ENCODE peak calls at places on chromosomes 11 and 22, in five cellular contexts. H is OCI-LY7, Y is GM23248, T is HCT116, P is PC-3. X is an unnamed sample.

GRCh38 chr11:8258289-8258688 is 5.4 kb downstream of the LMO1 start:
- DNase-seq in H (no peak), Y (peak; percentile 30), T (no peak), P (no peak), X (no peak)

GRCh38 chr22:50656122-50657070 is 16.2 kb upstream of the SHANK3 start:
- DNase-seq in H (no peak), Y (peak; percentile 72), T (no peak), P (peak; percentile 73), X (no peak)

GRCh38 chr11:96045622-96046456 is 121.9 kb upstream of the MTMR2 start:
- DNase-seq in H (no peak), Y (peak; percentile 87), T (no peak), P (no peak), X (peak; percentile 55)

GRCh38 chr11:26065944-26066343 is 266.0 kb upstream of the ANO3 start:
- DNase-seq in H (no peak), Y (no peak), T (no peak), P (no peak), X (no peak)

GRCh38 chr11:110939471-110939870 is 227.2 kb upstream of the ARHGAP20 start:
- DNase-seq in H (no peak), Y (peak; percentile 6), T (no peak), P (no peak), X (no peak)

GRCh38 chr22:32859743-32860142 is 58.2 kb downstream of the TIMP3 start:
- DNase-seq in H (no peak), Y (peak; percentile 15), T (no peak), P (no peak), X (no peak)

GRCh38 chr11:117143390-117143789 is 697 bp upstream of the PAFAH1B2 start:
- DNase-seq in H (peak; percentile 55), Y (peak; percentile 78), T (no peak), P (peak; percentile 68), X (peak; percentile 57)

GRCh38 chr11:57568330-57568766 is 876 bp upstream of the UBE2L6 start:
- DNase-seq in H (no peak), Y (no peak), T (peak; percentile 56), P (peak; percentile 87), X (no peak)

GRCh38 chr22:37077802-37078448 is 26.4 kb downstream of the KCTD17 start:
- DNase-seq in H (peak; percentile 68), Y (peak; percentile 54), T (peak; percentile 26), P (peak; percentile 58), X (peak; percentile 78)

GRCh38 chr11:8081591-8082021 is 595 bp downstream of the TUB start:
- DNase-seq in H (no peak), Y (peak; percentile 69), T (no peak), P (no peak), X (peak; percentile 37)

DNA sequence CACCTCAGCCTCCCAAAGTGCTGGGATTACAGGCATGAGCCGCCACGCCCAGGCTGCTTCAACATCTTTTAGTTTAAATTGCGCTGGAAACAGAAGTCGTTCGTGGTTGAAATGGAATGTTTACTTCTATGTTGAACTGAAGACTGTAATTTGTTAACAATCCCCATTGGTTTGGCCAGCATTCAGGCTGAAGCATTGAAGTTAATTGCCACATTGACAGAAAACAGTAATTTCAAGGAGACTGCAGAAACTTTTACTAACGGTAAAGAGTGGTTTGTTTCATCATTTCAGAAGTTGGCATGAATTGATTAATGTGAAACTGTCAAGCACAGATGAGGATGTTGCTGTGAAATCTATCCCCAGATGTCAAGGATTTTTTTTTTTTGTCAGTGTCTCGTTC is 14.2 kb downstream of the AP5B1 start:
- DNase-seq in H (no peak), Y (peak; percentile 60), T (no peak), P (peak; percentile 41), X (no peak)
- TF ChIP-seq EZH2phosphoT487 in H (no peak), Y (no peak), T (no peak), P (no peak), X (no peak)

GRCh38 chr11:60477035-60477445 is 15.5 kb upstream of the MS4A12 start:
- DNase-seq in H (peak; percentile 94), Y (no peak), T (no peak), P (no peak), X (no peak)

GRCh38 chr11:60485987-60486386 is 6.6 kb upstream of the MS4A12 start:
- DNase-seq in H (peak; percentile 95), Y (no peak), T (peak; percentile 79), P (peak; percentile 85), X (peak; percentile 70)

GRCh38 chr11:60482361-60482760 is 10.2 kb upstream of the MS4A12 start:
- DNase-seq in H (peak; percentile 54), Y (no peak), T (no peak), P (no peak), X (no peak)
- H3K4me1 ChIP-seq in H (peaks cover 88% of the 10 kb centered on the region), Y (no peaks in the 10 kb centered on the region), T (peaks cover 2% of the 10 kb centered on the region), P (no peaks in the 10 kb centered on the region), X (no peaks in the 10 kb centered on the region)

GRCh38 chr11:37597776-37598175 is 999.7 kb upstream of the RAG2 start:
- DNase-seq in H (no peak), Y (no peak), T (no peak), P (no peak), X (peak; percentile 28)
- H3K9me3 ChIP-seq in H (no peaks in the 10 kb centered on the region), Y (no peaks in the 10 kb centered on the region), T (peaks cover 26% of the 10 kb centered on the region), P (no peaks in the 10 kb centered on the region), X (no peaks in the 10 kb centered on the region)

GRCh38 chr22:42613869-42614268 is 814 bp downstream of the POLDIP3 start:
- DNase-seq in H (no peak), Y (peak; percentile 72), T (no peak), P (peak; percentile 13), X (no peak)
- TF ChIP-seq EZH2phosphoT487 in H (no peak), Y (no peak), T (no peak), P (no peak), X (no peak)

DNA sequence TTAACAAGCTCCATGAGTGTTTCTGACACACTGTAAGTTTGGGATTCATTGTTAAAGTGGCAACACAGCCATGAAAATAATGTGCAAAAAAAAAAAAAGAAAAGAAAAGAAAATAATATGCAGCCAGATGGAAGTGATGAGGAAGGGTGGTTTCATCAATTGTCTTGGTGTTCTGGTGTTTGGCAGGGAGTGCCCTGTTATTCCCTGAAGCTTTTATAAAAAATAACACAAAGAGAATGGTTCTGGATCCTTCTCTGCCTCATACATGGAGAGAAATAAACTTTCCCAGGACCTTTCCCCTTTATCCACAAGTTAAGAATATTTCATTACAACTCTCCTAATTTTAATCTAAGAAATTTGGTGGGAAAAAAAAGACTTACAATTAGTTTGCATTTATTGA is 16.7 kb downstream of the AMOTL1 start:
- DNase-seq in H (no peak), Y (no peak), T (no peak), P (no peak), X (no peak)
- H3K4me1 ChIP-seq in H (no peaks in the 10 kb centered on the region), Y (peaks cover 90% of the 10 kb centered on the region), T (peaks cover 31% of the 10 kb centered on the region), P (peaks cover 31% of the 10 kb centered on the region), X (peaks cover 6% of the 10 kb centered on the region)